ENCODE peak calls at places on chromosomes 1 and 21, in ten cellular contexts. B is neural progenitor cell; N is cerebellar cortex; F is foreskin fibroblast; C is NCI-H1436; K is amniotic epithelial cell; J is ACHN; O is CD4-positive, CD25-positive, alpha-beta regulatory T cell; V is HT-29; E is HS-27A. P is an unnamed sample.

GRCh38 chr21:32423320-32423719 is 10.8 kb downstream of the EVA1C start:
- DNase-seq in V (no peak), C (no peak), J (no peak), F (peak), O (no peak), K (peak), E (peak), B (no peak), N (no peak), P (no peak)

GRCh38 chr21:45655071-45655470 is 11.5 kb downstream of the PCBP3 start:
- DNase-seq in F (peak), J (no peak), V (no peak), C (no peak), E (no peak), K (peak), O (no peak), N (no peak), B (no peak), P (no peak)

GRCh38 chr1:235679644-235680043 is 30.1 kb upstream of the GNG4 start:
- DNase-seq in N (no peak), O (no peak), V (no peak), B (no peak), K (no peak), C (no peak), F (no peak), J (no peak), E (no peak), P (no peak)

GRCh38 chr1:22749919-22750670 is 39.5 kb downstream of the EPHB2 start:
- DNase-seq in E (peak), C (no peak), N (no peak), J (peak), V (peak), O (no peak), B (peak), F (peak), K (peak), P (no peak)

GRCh38 chr1:38826262-38826661 is 33.3 kb downstream of the RRAGC start:
- DNase-seq in F (no peak), C (peak), E (no peak), B (no peak), J (no peak), K (no peak), V (no peak), O (no peak), N (no peak), P (no peak)

GRCh38 chr1:37056201-37056764 is 22.0 kb upstream of the GRIK3 start:
- DNase-seq in E (no peak), B (peak), O (no peak), F (no peak), V (no peak), J (no peak), C (no peak), N (peak), K (no peak), P (no peak)

GRCh38 chr1:236465959-236466303 is 57.9 kb upstream of the LGALS8 start:
- DNase-seq in V (no peak), E (no peak), O (peak), C (no peak), K (no peak), B (no peak), F (no peak), J (no peak), N (no peak), P (no peak)

GRCh38 chr1:84724128-84724860 is 34.0 kb upstream of the SSX2IP start:
- DNase-seq in B (peak), V (peak), E (no peak), F (no peak), O (peak), J (peak), K (no peak), N (peak), C (no peak), P (peak)

GRCh38 chr1:195530961-195531360 is 1077.3 kb downstream of the KCNT2 start:
- DNase-seq in C (no peak), J (no peak), K (no peak), E (peak), O (no peak), N (no peak), V (no peak), F (peak), B (no peak), P (no peak)

GRCh38 chr21:36696640-36697472 is 2.1 kb upstream of the SIM2 start:
- DNase-seq in K (no peak), C (no peak), J (no peak), F (no peak), O (no peak), N (no peak), B (peak), E (no peak), V (no peak), P (no peak)

GRCh38 chr1:100624886-100625430 is 87.0 kb downstream of the GPR88 start:
- DNase-seq in E (no peak), O (no peak), B (no peak), J (peak), N (no peak), K (peak), V (no peak), C (no peak), F (peak), P (no peak)

GRCh38 chr1:119188926-119189325 is 48.5 kb upstream of the WARS2 start:
- DNase-seq in N (no peak), B (no peak), V (no peak), F (no peak), C (no peak), O (no peak), K (no peak), E (no peak), J (no peak), P (no peak)

GRCh38 chr21:45076245-45076661 is 1.9 kb downstream of the ADARB1 start:
- DNase-seq in K (peak), O (no peak), C (no peak), V (no peak), E (no peak), B (peak), N (no peak), J (no peak), F (no peak), P (no peak)

GRCh38 chr1:167060141-167061072 is 29.8 kb downstream of the GPA33 start:
- DNase-seq in O (no peak), J (no peak), B (peak), E (no peak), N (no peak), V (peak), K (no peak), C (no peak), F (peak), P (no peak)

GRCh38 chr1:2206813-2207488 is 12.4 kb upstream of the FAAP20 start:
- DNase-seq in F (no peak), J (no peak), K (no peak), O (no peak), C (no peak), N (no peak), V (no peak), E (no peak), B (no peak), P (no peak)

GRCh38 chr1:99643021-99643779 is 2.7 kb upstream of the PALMD start:
- DNase-seq in O (no peak), J (no peak), E (peak), F (peak), V (no peak), N (no peak), K (peak), B (no peak), C (no peak), P (no peak)

GRCh38 chr1:242489545-242489944 is 35.0 kb downstream of the PLD5 start:
- DNase-seq in B (no peak), N (no peak), F (no peak), O (no peak), C (no peak), J (no peak), E (no peak), K (no peak), V (no peak), P (no peak)

GRCh38 chr21:43850728-43851295 is 14.2 kb upstream of the AGPAT3 start:
- DNase-seq in V (no peak), J (no peak), F (no peak), C (no peak), E (no peak), B (no peak), N (no peak), O (no peak), K (no peak), P (no peak)

GRCh38 chr21:37784591-37785318 is 131.5 kb downstream of the KCNJ6 start:
- DNase-seq in J (no peak), N (no peak), C (no peak), E (no peak), F (peak), K (no peak), O (no peak), V (no peak), B (no peak), P (no peak)

GRCh38 chr21:35952651-35953340 is 107.5 kb downstream of the SETD4 start:
- DNase-seq in J (no peak), C (no peak), E (no peak), K (no peak), F (no peak), B (no peak), O (no peak), V (no peak), N (no peak), P (no peak)

GRCh38 chr21:45372732-45373355 is 32.1 kb upstream of the COL18A1 start:
- DNase-seq in J (peak), F (no peak), C (no peak), E (no peak), K (no peak), N (no peak), O (no peak), V (no peak), B (no peak), P (no peak)

GRCh38 chr1:22747021-22747734 is 36.5 kb downstream of the EPHB2 start:
- DNase-seq in K (peak), J (peak), E (peak), O (no peak), B (no peak), C (no peak), N (no peak), F (peak), V (no peak), P (no peak)

GRCh38 chr1:235843458-235843857 is 23.2 kb downstream of the LYST start:
- DNase-seq in V (peak), C (peak), O (peak), K (peak), F (peak), N (peak), E (no peak), J (peak), B (peak), P (no peak)

GRCh38 chr1:212485895-212486590 is 53.3 kb downstream of the NENF start:
- DNase-seq in V (peak), B (no peak), C (peak), O (no peak), N (no peak), J (peak), E (peak), F (peak), K (peak), P (no peak)

GRCh38 chr1:101055623-101056022 is 30.0 kb upstream of the DPH5 start:
- DNase-seq in K (no peak), V (no peak), N (no peak), J (no peak), F (no peak), B (no peak), O (no peak), E (no peak), C (no peak), P (no peak)

GRCh38 chr21:35578350-35578782 is 482.0 kb downstream of the SETD4 start:
- DNase-seq in K (peak), B (no peak), J (no peak), V (no peak), E (no peak), N (no peak), C (no peak), O (no peak), F (peak), P (no peak)

GRCh38 chr1:208089971-208090755 is 154.0 kb downstream of the PLXNA2 start:
- DNase-seq in J (no peak), K (no peak), B (no peak), E (no peak), C (no peak), N (peak), V (no peak), F (peak), O (no peak), P (no peak)

GRCh38 chr1:31434979-31435378 is 22.0 kb downstream of the SERINC2 start:
- DNase-seq in J (no peak), N (no peak), C (no peak), E (no peak), O (no peak), F (peak), K (no peak), B (no peak), V (no peak), P (no peak)

GRCh38 chr1:8189931-8190483 is 127.9 kb upstream of the SLC45A1 start:
- DNase-seq in E (no peak), O (no peak), N (no peak), C (no peak), F (no peak), J (no peak), K (peak), V (peak), B (no peak), P (no peak)

GRCh38 chr1:21280011-21280471 is 10.2 kb downstream of the ECE1 start:
- DNase-seq in B (no peak), C (no peak), E (no peak), N (no peak), J (no peak), O (peak), F (peak), V (no peak), K (no peak), P (no peak)

GRCh38 chr1:168979303-168979702 is 127.2 kb upstream of the ATP1B1 start:
- DNase-seq in E (no peak), O (no peak), K (no peak), C (no peak), J (no peak), V (no peak), N (no peak), B (no peak), F (no peak), P (no peak)

GRCh38 chr1:244212219-244212618 is 161.1 kb downstream of the ZBTB18 start:
- DNase-seq in K (no peak), E (no peak), F (no peak), J (no peak), V (no peak), B (no peak), O (no peak), C (no peak), N (no peak), P (no peak)

GRCh38 chr1:66944330-66945274 is 19.8 kb downstream of the MIER1 start:
- DNase-seq in F (peak), B (no peak), E (peak), J (peak), K (peak), N (no peak), C (no peak), V (no peak), O (no peak), P (no peak)

GRCh38 chr1:242523968-242524570 is 428 bp downstream of the PLD5 start:
- DNase-seq in J (peak), F (peak), C (peak), K (peak), B (peak), E (no peak), O (no peak), N (peak), V (no peak), P (no peak)